ENCODE peak calls at places on chromosomes 4 and X, in five cellular contexts. I is GM23248, P is neural progenitor cell, A is HCT116, G is MM.1S. L is an unnamed sample.

GRCh38 chrX:21933077-21933476 is 7.4 kb upstream of the SMS start:
- DNase-seq in I (no peak), P (no peak), A (no peak), G (no peak), L (no peak)

GRCh38 chrX:96909291-96909690 is 25.6 kb downstream of the RPA4 start:
- DNase-seq in I (no peak), P (no peak), A (no peak), G (no peak), L (no peak)

GRCh38 chr4:1072830-1073446 is 40.4 kb downstream of the RNF212 start:
- DNase-seq in I (peak; percentile 73), P (peak; percentile 65), A (peak; percentile 71), G (peak; percentile 12), L (peak; percentile 60)

GRCh38 chr4:147782087-147782781 is 50.3 kb downstream of the ARHGAP10 start:
- DNase-seq in I (peak; percentile 49), P (no peak), A (peak; percentile 22), G (no peak), L (peak; percentile 38)

GRCh38 chr4:13541720-13542576 is 2.4 kb downstream of the NKX3-2 start:
- DNase-seq in I (no peak), P (peak; percentile 69), A (no peak), G (no peak), L (no peak)

GRCh38 chr4:105184316-105184988 is 37.8 kb downstream of the TET2 start:
- DNase-seq in I (no peak), P (no peak), A (peak; percentile 1), G (no peak), L (no peak)

GRCh38 chrX:19776753-19777152 is 110.6 kb downstream of the SH3KBP1 start:
- DNase-seq in I (no peak), P (no peak), A (no peak), G (peak; percentile 63), L (no peak)

GRCh38 chrX:37785569-37785968 is 5.7 kb downstream of the CYBB start:
- DNase-seq in I (no peak), P (no peak), A (no peak), G (no peak), L (peak; percentile 33)

GRCh38 chr4:76687730-76688441 is 210.1 kb downstream of the SOWAHB start:
- DNase-seq in I (no peak), P (peak; percentile 26), A (no peak), G (peak; percentile 60), L (peak; percentile 19)

GRCh38 chr4:183468210-183469095 is 24.0 kb downstream of the CDKN2AIP start:
- DNase-seq in I (peak; percentile 71), P (no peak), A (no peak), G (no peak), L (peak; percentile 72)

GRCh38 chr4:1035510-1035909 is 24.1 kb downstream of the FGFRL1 start:
- DNase-seq in I (peak; percentile 69), P (no peak), A (no peak), G (no peak), L (no peak)

GRCh38 chrX:134239016-134239415 is 2.0 kb downstream of the CCDC160 start:
- DNase-seq in I (no peak), P (no peak), A (no peak), G (no peak), L (peak; percentile 51)

GRCh38 chr4:160180206-160180605 is 1077.3 kb downstream of the RAPGEF2 start:
- DNase-seq in I (no peak), P (no peak), A (peak; percentile 21), G (no peak), L (peak; percentile 55)

GRCh38 chr4:156560701-156561100 is 410.9 kb downstream of the PDGFC start:
- DNase-seq in I (peak; percentile 24), P (no peak), A (no peak), G (no peak), L (no peak)

GRCh38 chr4:5999830-6000365 is 18.3 kb downstream of the C4orf50 start:
- DNase-seq in I (no peak), P (no peak), A (no peak), G (no peak), L (no peak)

GRCh38 chr4:120616-121015 is 3.7 kb upstream of the ZNF718 start:
- DNase-seq in I (no peak), P (no peak), A (no peak), G (no peak), L (no peak)

GRCh38 chr4:22764183-22764582 is 71.4 kb downstream of the GBA3 start:
- DNase-seq in I (no peak), P (no peak), A (no peak), G (peak; percentile 63), L (no peak)
- H3K9ac ChIP-seq in I (no peak overlapping the region), P (no peak overlapping the region), A (no peak overlapping the region), G (no peak overlapping the region), L (no peak overlapping the region)

GRCh38 chr4:140252742-140253555 is 99.0 kb upstream of the MAML3 start:
- DNase-seq in I (peak; percentile 76), P (peak; percentile 88), A (peak; percentile 43), G (peak; percentile 26), L (peak; percentile 78)
- TF ChIP-seq EZH2 in I (no peak), P (peak; percentile 45), A (no peak), G (no peak), L (no peak)

GRCh38 chr4:176775326-176775725 is 17.4 kb downstream of the VEGFC start:
- DNase-seq in I (peak; percentile 51), P (no peak), A (no peak), G (no peak), L (peak; percentile 37)

GRCh38 chr4:176767183-176767582 is 25.5 kb downstream of the VEGFC start:
- DNase-seq in I (peak; percentile 61), P (no peak), A (no peak), G (no peak), L (no peak)

GRCh38 chr4:176774852-176775251 is 17.9 kb downstream of the VEGFC start:
- DNase-seq in I (peak; percentile 53), P (no peak), A (no peak), G (no peak), L (peak; percentile 48)

GRCh38 chr4:176769519-176769918 is 23.2 kb downstream of the VEGFC start:
- DNase-seq in I (peak; percentile 98), P (no peak), A (no peak), G (no peak), L (peak; percentile 82)
- TF ChIP-seq EZH2phosphoT487 in I (no peak), P (no peak), A (no peak), G (no peak), L (no peak)

GRCh38 chr4:2798399-2799301 is 5.8 kb downstream of the SH3BP2 start:
- DNase-seq in I (no peak), P (peak; percentile 4), A (no peak), G (no peak), L (no peak)
- H3K9ac ChIP-seq in I (no peak overlapping the region), P (no peak overlapping the region), A (peak overlapping the region; percentile 22), G (no peak overlapping the region), L (no peak overlapping the region)

L was measured in PC-3.